ENCODE peak calls at places on chromosomes 16 and 17, in five cellular contexts. T is BE2C, X is IMR-90, D is left ventricle myocardium inferior, K is hepatocyte. C is an unnamed sample. For H3K4me1 and H3K27me3, the result is how much of the 10 kb centered on the place peaks cover.

GRCh38 chr17:50161911-50162288 is 3.9 kb upstream of the SGCA start:
- DNase-seq in T (no peak), X (no peak), D (no peak), K (no peak), C (no peak)

GRCh38 chr16:81237942-81238295 is 570 bp upstream of the BCO1 start:
- DNase-seq in T (no peak), X (no peak), D (no peak), K (no peak), C (no peak)

GRCh38 chr16:56722200-56722842 is 7.6 kb upstream of the NUP93 start:
- DNase-seq in T (no peak), X (no peak), D (no peak), K (no peak), C (no peak)

GRCh38 chr17:7523033-7523432 is 25.8 kb upstream of the TNFSF12 start:
- DNase-seq in T (no peak), X (no peak), D (no peak), K (no peak), C (no peak)

GRCh38 chr17:79935845-79936470 is 96.7 kb upstream of the CBX4 start:
- DNase-seq in T (no peak), X (no peak), D (no peak), K (no peak), C (no peak)

GRCh38 chr17:19728114-19728495 is 11.7 kb upstream of the SLC47A2 start:
- DNase-seq in T (peak), X (peak), D (peak), K (peak), C (peak)

GRCh38 chr16:57773680-57774295 is 28.5 kb downstream of the KIFC3 start:
- DNase-seq in T (no peak), X (peak), D (peak), K (no peak), C (no peak)

GRCh38 chr17:6713130-6713917 is at the start of gene SLC13A5:
- DNase-seq in T (peak), X (no peak), D (no peak), K (peak), C (no peak)

GRCh38 chr17:58338907-58339774 is 10.5 kb upstream of the TSPOAP1 start:
- DNase-seq in T (peak), X (peak), D (peak), K (no peak), C (no peak)

GRCh38 chr17:51165680-51166197 is 472 bp upstream of the NME2 start:
- DNase-seq in T (peak), X (peak), D (no peak), K (peak), C (peak)

GRCh38 chr16:20857281-20857680 is 42.9 kb downstream of the DCUN1D3 start:
- DNase-seq in T (no peak), X (no peak), D (peak), K (no peak), C (no peak)

GRCh38 chr17:6910987-6911603 is 79.6 kb upstream of the TEKT1 start:
- DNase-seq in T (no peak), X (peak), D (no peak), K (peak), C (no peak)

DNA sequence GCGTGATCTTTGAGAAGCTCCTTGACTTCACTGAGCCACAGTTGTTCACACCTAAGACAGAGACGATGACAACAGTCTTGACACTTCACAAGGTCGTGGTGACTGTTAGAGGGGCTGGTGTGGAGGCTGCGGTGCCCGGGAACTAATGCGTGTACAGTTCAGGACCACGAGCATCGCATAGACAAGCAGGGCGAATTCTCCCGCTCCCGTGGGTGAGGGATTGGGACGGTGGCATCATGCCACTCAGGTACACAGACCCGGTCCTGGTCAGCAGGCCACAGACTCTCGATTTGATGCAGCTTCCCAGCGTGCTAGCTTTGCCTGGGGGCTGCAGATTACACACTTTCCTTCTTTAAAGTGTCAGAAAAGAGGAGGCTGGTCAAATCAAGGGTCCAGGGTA is 24.7 kb downstream of the CEP295NL start:
- DNase-seq in T (no peak), X (no peak), D (no peak), K (no peak), C (no peak)
- H3K4me1 ChIP-seq in T (under half), X (half or more), D (half or more), K (under half), C (under half)

GRCh38 chr17:33267881-33268548 is 25.1 kb downstream of the ASIC2 start:
- DNase-seq in T (no peak), X (no peak), D (no peak), K (no peak), C (no peak)
- H3K27me3 ChIP-seq in T (under half), X (under half), D (half or more), K (under half), C (under half)

DNA sequence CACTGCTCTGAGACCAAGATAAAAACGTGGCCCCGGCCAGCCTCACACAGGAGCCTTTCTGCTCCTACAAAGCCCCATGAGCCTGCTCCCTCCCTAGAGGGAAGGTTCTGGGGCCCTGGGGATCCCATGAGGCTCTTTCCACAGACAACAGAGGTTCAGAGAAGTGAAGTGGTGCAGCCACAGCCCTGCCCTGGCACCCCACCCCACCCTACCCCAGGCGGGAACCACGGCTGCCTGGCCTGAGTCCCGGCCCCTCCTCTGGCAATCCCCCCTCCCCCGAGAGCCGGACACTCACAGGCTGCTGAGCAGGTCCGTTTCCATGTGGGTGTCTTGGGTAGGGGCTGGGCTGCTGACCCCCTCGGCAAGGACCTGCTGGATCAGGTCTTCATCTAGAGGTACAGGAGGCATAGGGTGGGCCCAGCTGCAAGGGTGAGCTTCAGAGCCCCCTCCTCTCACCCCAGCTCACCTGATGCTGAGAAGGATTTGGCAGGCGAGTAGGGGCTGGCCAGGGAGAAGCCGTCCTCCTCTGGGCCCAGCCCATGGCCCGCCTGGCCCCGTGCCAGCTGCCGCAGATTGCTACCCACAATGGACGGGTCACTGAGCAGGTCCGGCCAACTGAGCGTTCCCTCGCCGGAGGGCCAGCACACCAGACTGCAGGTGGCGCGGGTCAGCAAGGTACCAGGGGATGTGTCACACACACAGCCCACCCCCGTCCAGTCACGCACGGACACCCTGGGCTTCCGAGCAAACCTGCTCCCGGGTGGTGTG is 38.7 kb downstream of the PKD1 start:
- DNase-seq in T (no peak), X (no peak), D (no peak), K (no peak), C (no peak)
- H3K4me1 ChIP-seq in T (under half), X (under half), D (under half), K (under half), C (under half)

GRCh38 chr17:73497721-73498120 is 146.5 kb downstream of the SDK2 start:
- DNase-seq in T (no peak), X (no peak), D (no peak), K (no peak), C (no peak)
- H3K27me3 ChIP-seq in T (under half), X (under half), D (half or more), K (under half), C (under half)

DNA sequence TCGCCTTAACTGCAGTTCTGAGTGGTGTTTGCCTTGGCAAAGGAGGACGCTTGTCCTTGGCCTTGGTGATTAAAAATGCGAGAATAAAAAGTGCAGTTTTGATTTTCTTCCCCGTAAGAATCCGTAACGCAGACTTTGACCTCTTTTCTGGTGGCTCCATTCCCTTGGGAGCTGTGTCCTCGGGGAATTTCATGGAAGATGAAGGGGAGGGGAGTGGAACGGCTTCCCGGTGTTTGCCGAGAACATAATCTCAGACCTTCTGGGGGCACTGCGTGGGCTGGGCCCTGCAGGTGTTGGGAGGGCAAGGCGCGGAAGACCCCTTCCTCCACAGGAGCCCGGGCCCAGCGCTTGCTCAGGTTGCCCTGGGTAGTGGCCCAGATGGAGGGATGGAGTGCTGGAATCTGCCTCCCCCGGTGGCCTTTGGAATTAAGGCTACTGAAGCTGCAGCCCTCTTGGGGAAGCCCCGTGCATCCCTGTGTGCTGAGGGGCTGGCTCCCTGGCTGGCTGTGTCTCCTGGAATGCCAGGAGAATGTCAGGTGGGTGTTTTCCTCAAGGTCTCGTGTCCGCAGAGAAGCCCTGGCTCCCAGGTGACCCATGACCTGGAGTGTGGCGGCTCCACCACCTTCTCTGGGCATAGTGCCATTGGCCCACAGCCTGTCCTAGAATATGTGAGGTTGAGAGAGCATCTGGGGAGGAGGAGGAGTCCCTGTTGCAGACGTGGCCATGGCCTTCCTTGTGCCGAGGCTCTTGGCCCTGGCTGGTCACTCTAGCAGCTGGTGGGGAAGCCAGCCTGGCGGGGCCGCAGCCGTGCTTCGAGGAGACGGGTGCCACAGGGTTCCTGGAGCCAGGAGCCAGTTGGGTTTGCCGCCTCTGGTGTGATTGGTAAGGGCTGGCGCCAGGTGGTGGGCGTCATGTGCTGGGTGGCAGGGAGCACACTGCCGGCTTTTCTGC is 3.1 kb downstream of the BAIAP2 start:
- DNase-seq in T (no peak), X (no peak), D (no peak), K (no peak), C (no peak)
- H3K4me1 ChIP-seq in T (under half), X (under half), D (half or more), K (under half), C (half or more)

GRCh38 chr17:40443988-40444899 is 994 bp downstream of the IGFBP4 start:
- DNase-seq in T (peak), X (peak), D (no peak), K (no peak), C (no peak)
- H3K27me3 ChIP-seq in T (under half), X (under half), D (under half), K (under half), C (under half)

C was measured in RWPE2.